ENCODE peak calls at places on chromosomes 2 and 18, in nine cellular contexts. One of them, this sample, is unnamed.

GRCh38 chr2:169107645-169108044 is 38.3 kb downstream of the DHRS9 start:
- DNase-seq in AG10803: no peak
- DNase-seq in heart right ventricle: no peak
- DNase-seq in epithelial cell of esophagus: no peak
- DNase-seq in transverse colon: no peak
- DNase-seq in BE2C: no peak
- DNase-seq in adrenal gland: no peak
- DNase-seq in spleen: no peak
- DNase-seq in fibroblast of mammary gland: no peak
- DNase-seq in this sample: no peak

GRCh38 chr2:235677276-235677788 is 183.5 kb downstream of the AGAP1 start:
- DNase-seq in AG10803: peak; percentile 22
- DNase-seq in heart right ventricle: no peak
- DNase-seq in epithelial cell of esophagus: no peak
- DNase-seq in transverse colon: no peak
- DNase-seq in BE2C: no peak
- DNase-seq in adrenal gland: no peak
- DNase-seq in spleen: no peak
- DNase-seq in fibroblast of mammary gland: no peak
- DNase-seq in this sample: no peak

GRCh38 chr2:152558174-152559091 is 158.8 kb downstream of the PRPF40A start:
- DNase-seq in AG10803: peak; percentile 94
- DNase-seq in heart right ventricle: no peak
- DNase-seq in epithelial cell of esophagus: peak; percentile 28
- DNase-seq in transverse colon: no peak
- DNase-seq in BE2C: no peak
- DNase-seq in adrenal gland: no peak
- DNase-seq in spleen: no peak
- DNase-seq in fibroblast of mammary gland: peak; percentile 97
- DNase-seq in this sample: peak; percentile 89

GRCh38 chr2:226234187-226234586 is 565.4 kb downstream of the IRS1 start:
- DNase-seq in AG10803: no peak
- DNase-seq in heart right ventricle: no peak
- DNase-seq in epithelial cell of esophagus: no peak
- DNase-seq in transverse colon: no peak
- DNase-seq in BE2C: no peak
- DNase-seq in adrenal gland: no peak
- DNase-seq in spleen: no peak
- DNase-seq in fibroblast of mammary gland: no peak
- DNase-seq in this sample: no peak

GRCh38 chr2:233061591-233062446 is 1.7 kb downstream of the INPP5D start:
- DNase-seq in AG10803: no peak
- DNase-seq in heart right ventricle: peak; percentile 58
- DNase-seq in epithelial cell of esophagus: no peak
- DNase-seq in transverse colon: peak; percentile 65
- DNase-seq in BE2C: no peak
- DNase-seq in adrenal gland: peak; percentile 36
- DNase-seq in spleen: peak; percentile 92
- DNase-seq in fibroblast of mammary gland: no peak
- DNase-seq in this sample: no peak

GRCh38 chr18:56112013-56112749 is 524.2 kb upstream of the TCF4 start:
- DNase-seq in AG10803: no peak
- DNase-seq in heart right ventricle: no peak
- DNase-seq in epithelial cell of esophagus: peak; percentile 70
- DNase-seq in transverse colon: no peak
- DNase-seq in BE2C: no peak
- DNase-seq in adrenal gland: no peak
- DNase-seq in spleen: no peak
- DNase-seq in fibroblast of mammary gland: peak; percentile 57
- DNase-seq in this sample: peak; percentile 53

GRCh38 chr18:62637807-62638687 is 77.3 kb upstream of the PHLPP1 start:
- DNase-seq in AG10803: no peak
- DNase-seq in heart right ventricle: no peak
- DNase-seq in epithelial cell of esophagus: peak; percentile 43
- DNase-seq in transverse colon: peak; percentile 55
- DNase-seq in BE2C: peak; percentile 21
- DNase-seq in adrenal gland: peak; percentile 18
- DNase-seq in spleen: no peak
- DNase-seq in fibroblast of mammary gland: no peak
- DNase-seq in this sample: no peak

GRCh38 chr2:37653805-37654378 is 17.6 kb downstream of the CDC42EP3 start:
- DNase-seq in AG10803: peak; percentile 43
- DNase-seq in heart right ventricle: peak; percentile 68
- DNase-seq in epithelial cell of esophagus: peak; percentile 85
- DNase-seq in transverse colon: peak; percentile 49
- DNase-seq in BE2C: no peak
- DNase-seq in adrenal gland: peak; percentile 30
- DNase-seq in spleen: peak; percentile 86
- DNase-seq in fibroblast of mammary gland: no peak
- DNase-seq in this sample: no peak

GRCh38 chr18:10526211-10526949 is 553 bp downstream of the NAPG start:
- DNase-seq in AG10803: peak; percentile 51
- DNase-seq in heart right ventricle: peak; percentile 69
- DNase-seq in epithelial cell of esophagus: peak; percentile 54
- DNase-seq in transverse colon: peak; percentile 58
- DNase-seq in BE2C: peak; percentile 51
- DNase-seq in adrenal gland: peak; percentile 76
- DNase-seq in spleen: peak; percentile 94
- DNase-seq in fibroblast of mammary gland: peak; percentile 19
- DNase-seq in this sample: no peak

GRCh38 chr2:217606296-217606695 is 396.5 kb downstream of the TNS1 start:
- DNase-seq in AG10803: no peak
- DNase-seq in heart right ventricle: no peak
- DNase-seq in epithelial cell of esophagus: no peak
- DNase-seq in transverse colon: no peak
- DNase-seq in BE2C: no peak
- DNase-seq in adrenal gland: no peak
- DNase-seq in spleen: no peak
- DNase-seq in fibroblast of mammary gland: no peak
- DNase-seq in this sample: no peak

GRCh38 chr2:241035142-241035817 is 36.9 kb downstream of the SNED1 start:
- DNase-seq in AG10803: no peak
- DNase-seq in heart right ventricle: no peak
- DNase-seq in epithelial cell of esophagus: no peak
- DNase-seq in transverse colon: no peak
- DNase-seq in BE2C: no peak
- DNase-seq in adrenal gland: no peak
- DNase-seq in spleen: peak; percentile 76
- DNase-seq in fibroblast of mammary gland: no peak
- DNase-seq in this sample: no peak

GRCh38 chr2:241036964-241037421 is 38.6 kb downstream of the SNED1 start:
- DNase-seq in AG10803: no peak
- DNase-seq in heart right ventricle: no peak
- DNase-seq in epithelial cell of esophagus: no peak
- DNase-seq in transverse colon: peak; percentile 53
- DNase-seq in BE2C: no peak
- DNase-seq in adrenal gland: no peak
- DNase-seq in spleen: peak; percentile 82
- DNase-seq in fibroblast of mammary gland: no peak
- DNase-seq in this sample: no peak

GRCh38 chr2:241036397-241036963 is 38.1 kb downstream of the SNED1 start:
- DNase-seq in AG10803: no peak
- DNase-seq in heart right ventricle: no peak
- DNase-seq in epithelial cell of esophagus: peak; percentile 9
- DNase-seq in transverse colon: peak; percentile 69
- DNase-seq in BE2C: no peak
- DNase-seq in adrenal gland: no peak
- DNase-seq in spleen: peak; percentile 87
- DNase-seq in fibroblast of mammary gland: peak; percentile 15
- DNase-seq in this sample: peak; percentile 13

GRCh38 chr2:241034490-241035141 is 36.2 kb downstream of the SNED1 start:
- DNase-seq in AG10803: no peak
- DNase-seq in heart right ventricle: no peak
- DNase-seq in epithelial cell of esophagus: no peak
- DNase-seq in transverse colon: no peak
- DNase-seq in BE2C: no peak
- DNase-seq in adrenal gland: no peak
- DNase-seq in spleen: peak; percentile 64
- DNase-seq in fibroblast of mammary gland: no peak
- DNase-seq in this sample: no peak

DNA sequence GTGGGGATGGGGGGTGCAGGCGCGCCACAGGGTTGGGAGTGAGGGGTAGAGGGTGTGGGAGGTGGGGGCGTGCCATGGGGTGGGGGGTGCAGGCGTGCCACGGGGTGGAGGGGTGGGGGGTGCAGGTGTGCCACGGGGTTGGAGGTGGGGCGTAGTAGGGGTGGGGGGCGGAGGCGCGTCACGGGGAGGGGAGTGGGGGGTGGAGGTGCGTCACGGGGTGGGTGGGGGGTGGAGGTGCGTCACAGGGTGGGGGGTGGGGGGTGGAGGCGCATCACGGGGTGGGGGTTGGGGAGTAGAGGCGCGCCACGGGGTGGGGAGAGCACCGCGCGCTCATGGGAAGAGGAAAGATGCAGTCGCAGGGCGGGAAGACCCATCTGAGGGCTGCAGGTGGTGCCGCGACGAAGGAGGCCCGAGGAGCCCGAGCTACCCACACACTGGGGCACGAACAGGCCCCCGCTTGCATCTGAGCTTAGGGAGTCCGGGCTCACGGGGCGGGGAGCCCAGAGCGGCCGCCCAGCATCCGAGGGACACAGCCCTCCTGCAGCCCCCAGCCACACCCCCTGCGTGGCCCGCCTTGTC is 37.5 kb downstream of the SNED1 start:
- DNase-seq in AG10803: no peak
- DNase-seq in heart right ventricle: no peak
- DNase-seq in epithelial cell of esophagus: no peak
- DNase-seq in transverse colon: no peak
- DNase-seq in BE2C: no peak
- DNase-seq in adrenal gland: no peak
- DNase-seq in spleen: no peak
- DNase-seq in fibroblast of mammary gland: no peak
- DNase-seq in this sample: no peak
- H3K4me3 ChIP-seq in AG10803: no peak overlapping the region
- H3K4me3 ChIP-seq in heart right ventricle: peak overlapping the region; percentile 33
- H3K4me3 ChIP-seq in epithelial cell of esophagus: no peak overlapping the region
- H3K4me3 ChIP-seq in transverse colon: peak overlapping the region; percentile 1
- H3K4me3 ChIP-seq in BE2C: no peak overlapping the region
- H3K4me3 ChIP-seq in adrenal gland: no peak overlapping the region
- H3K4me3 ChIP-seq in spleen: peak overlapping the region; percentile 35
- H3K4me3 ChIP-seq in fibroblast of mammary gland: no peak overlapping the region
- H3K4me3 ChIP-seq in this sample: peak overlapping the region; percentile 25

DNA sequence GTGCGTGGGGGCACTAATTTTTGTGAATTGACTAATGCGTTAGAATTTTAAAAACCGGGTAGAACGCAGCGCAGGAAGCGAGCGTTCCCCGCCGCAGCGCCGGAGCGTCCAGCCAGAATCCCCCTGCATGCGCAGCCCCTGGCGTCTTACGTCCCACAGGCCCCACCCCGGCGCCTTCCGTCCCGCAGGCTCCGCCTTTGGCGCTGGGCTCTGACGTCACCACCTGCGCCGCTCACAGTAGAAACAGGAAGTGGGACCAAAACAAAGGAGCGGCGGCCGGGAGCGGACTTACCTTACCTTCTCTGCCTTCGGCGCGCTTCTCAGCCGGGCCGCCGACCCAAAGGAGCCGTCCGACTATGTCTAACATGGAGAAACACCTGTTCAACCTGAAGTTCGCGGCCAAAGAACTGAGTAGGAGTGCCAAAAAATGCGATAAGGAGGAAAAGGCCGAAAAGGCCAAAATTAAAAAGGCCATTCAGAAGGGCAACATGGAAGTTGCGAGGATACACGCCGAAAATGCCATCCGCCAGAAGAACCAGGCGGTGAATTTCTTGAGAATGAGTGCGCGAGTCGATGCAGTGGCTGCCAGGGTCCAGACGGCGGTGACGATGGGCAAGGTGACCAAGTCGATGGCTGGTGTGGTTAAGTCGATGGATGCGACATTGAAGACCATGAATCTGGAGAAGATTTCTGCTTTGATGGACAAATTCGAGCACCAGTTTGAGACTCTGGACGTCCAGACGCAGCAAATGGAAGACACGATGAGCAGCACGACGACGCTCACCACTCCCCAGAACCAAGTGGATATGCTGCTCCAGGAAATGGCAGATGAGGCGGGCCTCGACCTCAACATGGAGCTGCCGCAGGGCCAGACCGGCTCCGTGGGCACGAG is at the start of gene CHMP1B:
- DNase-seq in AG10803: peak; percentile 96
- DNase-seq in heart right ventricle: peak; percentile 98
- DNase-seq in epithelial cell of esophagus: peak; percentile 98
- DNase-seq in transverse colon: peak; percentile 99
- DNase-seq in BE2C: peak; percentile 90
- DNase-seq in adrenal gland: peak; percentile 98
- DNase-seq in spleen: peak; percentile 100
- DNase-seq in fibroblast of mammary gland: peak; percentile 96
- DNase-seq in this sample: peak; percentile 98
- TF ChIP-seq CTCF in AG10803: no peak
- TF ChIP-seq CTCF in heart right ventricle: no peak
- TF ChIP-seq CTCF in epithelial cell of esophagus: no peak
- TF ChIP-seq CTCF in transverse colon: no peak
- TF ChIP-seq CTCF in BE2C: no peak
- TF ChIP-seq CTCF in adrenal gland: no peak
- TF ChIP-seq CTCF in spleen: no peak
- TF ChIP-seq CTCF in fibroblast of mammary gland: no peak
- TF ChIP-seq CTCF in this sample: no peak

GRCh38 chr18:26356045-26356785 is 130.0 kb downstream of the TAF4B start:
- DNase-seq in AG10803: no peak
- DNase-seq in heart right ventricle: no peak
- DNase-seq in epithelial cell of esophagus: no peak
- DNase-seq in transverse colon: no peak
- DNase-seq in BE2C: no peak
- DNase-seq in adrenal gland: no peak
- DNase-seq in spleen: no peak
- DNase-seq in fibroblast of mammary gland: no peak
- DNase-seq in this sample: no peak

GRCh38 chr18:26362021-26362420 is 135.8 kb downstream of the TAF4B start:
- DNase-seq in AG10803: no peak
- DNase-seq in heart right ventricle: no peak
- DNase-seq in epithelial cell of esophagus: no peak
- DNase-seq in transverse colon: no peak
- DNase-seq in BE2C: no peak
- DNase-seq in adrenal gland: no peak
- DNase-seq in spleen: no peak
- DNase-seq in fibroblast of mammary gland: no peak
- DNase-seq in this sample: no peak

DNA sequence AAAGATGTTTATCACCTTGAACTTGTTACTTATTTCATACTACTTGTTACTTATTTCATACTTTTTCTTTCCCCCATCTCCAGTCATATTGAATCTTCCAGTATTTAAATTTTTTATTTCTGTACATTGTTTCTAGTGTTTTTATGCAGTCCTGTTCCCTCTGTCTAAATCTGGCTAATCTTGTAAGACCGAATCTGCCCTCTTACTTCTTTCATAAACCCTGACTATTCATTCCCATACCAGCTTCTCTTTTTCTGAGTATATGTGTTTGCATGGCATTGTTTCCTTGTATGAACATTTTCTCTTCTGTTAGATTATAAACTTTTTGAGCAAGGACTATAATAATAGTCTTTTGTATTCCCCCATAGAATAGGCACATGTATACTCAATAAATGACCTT is 131.7 kb downstream of the TAF4B start:
- DNase-seq in AG10803: no peak
- DNase-seq in heart right ventricle: no peak
- DNase-seq in epithelial cell of esophagus: no peak
- DNase-seq in transverse colon: no peak
- DNase-seq in BE2C: no peak
- DNase-seq in adrenal gland: no peak
- DNase-seq in spleen: no peak
- DNase-seq in fibroblast of mammary gland: no peak
- DNase-seq in this sample: no peak
- H3K4me3 ChIP-seq in AG10803: no peak overlapping the region
- H3K4me3 ChIP-seq in heart right ventricle: no peak overlapping the region
- H3K4me3 ChIP-seq in epithelial cell of esophagus: no peak overlapping the region
- H3K4me3 ChIP-seq in transverse colon: no peak overlapping the region
- H3K4me3 ChIP-seq in BE2C: no peak overlapping the region
- H3K4me3 ChIP-seq in adrenal gland: no peak overlapping the region
- H3K4me3 ChIP-seq in spleen: no peak overlapping the region
- H3K4me3 ChIP-seq in fibroblast of mammary gland: no peak overlapping the region
- H3K4me3 ChIP-seq in this sample: no peak overlapping the region

GRCh38 chr18:8997634-8998033 is 104.9 kb upstream of the NDUFV2 start:
- DNase-seq in AG10803: no peak
- DNase-seq in heart right ventricle: no peak
- DNase-seq in epithelial cell of esophagus: no peak
- DNase-seq in transverse colon: no peak
- DNase-seq in BE2C: no peak
- DNase-seq in adrenal gland: no peak
- DNase-seq in spleen: no peak
- DNase-seq in fibroblast of mammary gland: no peak
- DNase-seq in this sample: no peak
- TF ChIP-seq CTCF in AG10803: no peak
- TF ChIP-seq CTCF in heart right ventricle: no peak
- TF ChIP-seq CTCF in epithelial cell of esophagus: no peak
- TF ChIP-seq CTCF in transverse colon: no peak
- TF ChIP-seq CTCF in BE2C: no peak
- TF ChIP-seq CTCF in adrenal gland: no peak
- TF ChIP-seq CTCF in spleen: no peak
- TF ChIP-seq CTCF in fibroblast of mammary gland: no peak
- TF ChIP-seq CTCF in this sample: no peak

This sample was measured in fibroblast of the aortic adventitia.